ENCODE peak calls at places on chromosomes 12 and 14, in seven cellular contexts. Y is psoas muscle, G is WERI-Rb-1, H is HFF-Myc, T is omental fat pad, F is A549, L is RWPE1. S is an unnamed sample.

GRCh38 chr12:53719649-53720048 is 7.6 kb downstream of the CALCOCO1 start:
- DNase-seq in Y (no peak), G (no peak), H (no peak), T (no peak), F (peak), L (no peak), S (no peak)

GRCh38 chr14:95045836-95046430 is 111.4 kb downstream of the DICER1 start:
- DNase-seq in Y (no peak), G (no peak), H (no peak), T (peak), F (no peak), L (no peak), S (no peak)

GRCh38 chr12:49776858-49777257 is 35.5 kb downstream of the TMBIM6 start:
- DNase-seq in Y (no peak), G (peak), H (no peak), T (no peak), F (no peak), L (no peak), S (no peak)

GRCh38 chr12:34108405-34108803 is 86.1 kb downstream of the ALG10 start:
- DNase-seq in Y (peak), G (no peak), H (no peak), T (no peak), F (no peak), L (no peak), S (no peak)

GRCh38 chr12:20483776-20484175 is 115.4 kb downstream of the PDE3A start:
- DNase-seq in Y (no peak), G (no peak), H (no peak), T (no peak), F (no peak), L (no peak), S (no peak)

GRCh38 chr12:122876724-122877123 is 19.2 kb downstream of the VPS37B start:
- DNase-seq in Y (no peak), G (no peak), H (no peak), T (no peak), F (no peak), L (no peak), S (no peak)

GRCh38 chr14:98368916-98369315 is 903.1 kb downstream of the BCL11B start:
- DNase-seq in Y (no peak), G (no peak), H (no peak), T (no peak), F (no peak), L (peak), S (no peak)

GRCh38 chr12:5476356-5476755 is 44.4 kb downstream of the NTF3 start:
- DNase-seq in Y (no peak), G (no peak), H (no peak), T (no peak), F (no peak), L (no peak), S (no peak)

GRCh38 chr12:52305921-52306705 is 14.8 kb upstream of the KRT81 start:
- DNase-seq in Y (no peak), G (no peak), H (no peak), T (no peak), F (peak), L (no peak), S (peak)

GRCh38 chr12:66331814-66332213 is 29.5 kb downstream of the HELB start:
- DNase-seq in Y (no peak), G (no peak), H (no peak), T (no peak), F (no peak), L (no peak), S (no peak)

GRCh38 chr12:121958521-121959240 is 40.3 kb downstream of the CFAP251 start:
- DNase-seq in Y (no peak), G (no peak), H (no peak), T (no peak), F (no peak), L (no peak), S (no peak)

GRCh38 chr12:62895351-62895750 is 39.6 kb downstream of the PPM1H start:
- DNase-seq in Y (no peak), G (no peak), H (no peak), T (no peak), F (no peak), L (no peak), S (no peak)

GRCh38 chr12:6840428-6841138 is at the start of gene GNB3:
- DNase-seq in Y (peak), G (peak), H (no peak), T (no peak), F (no peak), L (no peak), S (no peak)

DNA sequence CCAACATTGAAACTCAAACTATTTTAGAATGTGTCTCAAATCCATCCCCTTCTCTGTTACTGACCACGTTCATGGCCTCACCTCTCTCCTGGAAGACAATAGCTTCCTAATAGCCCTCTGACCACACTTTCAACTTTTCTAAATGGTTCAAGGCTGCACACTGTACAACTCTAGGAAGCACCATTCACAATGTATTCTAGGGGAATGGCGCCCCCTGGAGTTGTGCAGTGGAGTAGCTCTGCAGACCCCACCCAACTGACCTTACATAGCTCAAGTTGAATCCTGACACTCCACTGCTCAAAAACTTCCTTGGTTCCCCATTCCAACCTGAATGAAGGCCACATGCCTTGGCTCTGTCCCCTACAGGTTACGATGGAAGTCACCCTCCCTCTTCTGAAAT is 77.6 kb downstream of the GAS2L3 start:
- DNase-seq in Y (no peak), G (no peak), H (no peak), T (no peak), F (no peak), L (no peak), S (no peak)
- TF ChIP-seq CTCF in Y (no peak), G (peak), H (peak), T (no peak), F (no peak), L (no peak), S (no peak)

GRCh38 chr12:76031414-76032042 is at the start of gene PHLDA1:
- DNase-seq in Y (peak), G (peak), H (peak), T (peak), F (peak), L (peak), S (peak)
- TF ChIP-seq CTCF in Y (peak), G (peak), H (peak), T (no peak), F (peak), L (peak), S (no peak)

GRCh38 chr12:3170423-3171194 is 93.4 kb downstream of the TSPAN9 start:
- DNase-seq in Y (peak), G (peak), H (peak), T (no peak), F (peak), L (peak), S (no peak)
- TF ChIP-seq CTCF in Y (no peak), G (no peak), H (no peak), T (no peak), F (no peak), L (no peak), S (no peak)

GRCh38 chr12:120797677-120798642 is 72.3 kb downstream of the ACADS start:
- DNase-seq in Y (no peak), G (no peak), H (no peak), T (no peak), F (no peak), L (no peak), S (no peak)

GRCh38 chr12:120800665-120801064 is 75.0 kb downstream of the ACADS start:
- DNase-seq in Y (no peak), G (no peak), H (no peak), T (no peak), F (no peak), L (no peak), S (no peak)

GRCh38 chr12:120799417-120800045 is 73.9 kb downstream of the ACADS start:
- DNase-seq in Y (no peak), G (peak), H (no peak), T (no peak), F (no peak), L (no peak), S (no peak)

GRCh38 chr12:120801146-120801545 is 75.5 kb downstream of the ACADS start:
- DNase-seq in Y (no peak), G (peak), H (no peak), T (no peak), F (no peak), L (no peak), S (no peak)

GRCh38 chr12:120798696-120799095 is 73.1 kb downstream of the ACADS start:
- DNase-seq in Y (no peak), G (no peak), H (no peak), T (no peak), F (no peak), L (no peak), S (no peak)
- TF ChIP-seq CTCF in Y (no peak), G (no peak), H (no peak), T (no peak), F (no peak), L (no peak), S (no peak)

GRCh38 chr14:20682127-20682434 is 2.3 kb upstream of the RNASE4 start:
- DNase-seq in Y (no peak), G (no peak), H (no peak), T (no peak), F (no peak), L (no peak), S (no peak)
- TF ChIP-seq CTCF in Y (no peak), G (no peak), H (no peak), T (no peak), F (no peak), L (no peak), S (no peak)

S was measured in breast epithelium.